ENCODE peak calls at places on chromosome 21, in seven cellular contexts. One of them, this sample, is unnamed.
A peak's percentile ranks its signal among the peaks of the same experiment; 100 is the strongest.

GRCh38 chr21:45299864-45300785 is 12.4 kb upstream of the POFUT2 start:
- DNase-seq in IMR-90: peak; percentile 81
- DNase-seq in H4: no peak
- DNase-seq in cardiac fibroblast: peak; percentile 74
- DNase-seq in CD4-positive, CD25-positive, alpha-beta regulatory T cell: no peak
- DNase-seq in pons: no peak
- DNase-seq in esophagus squamous epithelium: no peak
- DNase-seq in this sample: no peak

GRCh38 chr21:37153935-37154350 is 80.9 kb downstream of the TTC3 start:
- DNase-seq in esophagus squamous epithelium: no peak
- DNase-seq in cardiac fibroblast: peak; percentile 68
- DNase-seq in CD4-positive, CD25-positive, alpha-beta regulatory T cell: no peak
- DNase-seq in H4: no peak
- DNase-seq in IMR-90: peak; percentile 18
- DNase-seq in pons: peak; percentile 64
- DNase-seq in this sample: peak; percentile 40

GRCh38 chr21:30209571-30209970 is 6.3 kb downstream of the CLDN8 start:
- DNase-seq in CD4-positive, CD25-positive, alpha-beta regulatory T cell: no peak
- DNase-seq in cardiac fibroblast: peak; percentile 17
- DNase-seq in H4: no peak
- DNase-seq in esophagus squamous epithelium: no peak
- DNase-seq in pons: no peak
- DNase-seq in IMR-90: no peak
- DNase-seq in this sample: no peak

GRCh38 chr21:45132841-45133573 is 58.6 kb downstream of the ADARB1 start:
- DNase-seq in IMR-90: no peak
- DNase-seq in CD4-positive, CD25-positive, alpha-beta regulatory T cell: no peak
- DNase-seq in esophagus squamous epithelium: no peak
- DNase-seq in H4: no peak
- DNase-seq in pons: no peak
- DNase-seq in cardiac fibroblast: peak; percentile 25
- DNase-seq in this sample: no peak

GRCh38 chr21:46114963-46115362 is 17.1 kb downstream of the COL6A2 start:
- DNase-seq in IMR-90: no peak
- DNase-seq in H4: no peak
- DNase-seq in esophagus squamous epithelium: no peak
- DNase-seq in pons: no peak
- DNase-seq in CD4-positive, CD25-positive, alpha-beta regulatory T cell: no peak
- DNase-seq in cardiac fibroblast: no peak
- DNase-seq in this sample: no peak

GRCh38 chr21:33078907-33079582 is 9.1 kb downstream of the OLIG1 start:
- DNase-seq in esophagus squamous epithelium: no peak
- DNase-seq in CD4-positive, CD25-positive, alpha-beta regulatory T cell: peak; percentile 12
- DNase-seq in H4: peak; percentile 96
- DNase-seq in cardiac fibroblast: peak; percentile 16
- DNase-seq in IMR-90: peak; percentile 84
- DNase-seq in pons: peak; percentile 98
- DNase-seq in this sample: no peak

GRCh38 chr21:32021319-32022027 is 148.7 kb downstream of the HUNK start:
- DNase-seq in esophagus squamous epithelium: no peak
- DNase-seq in H4: no peak
- DNase-seq in pons: peak; percentile 8
- DNase-seq in cardiac fibroblast: peak; percentile 10
- DNase-seq in CD4-positive, CD25-positive, alpha-beta regulatory T cell: no peak
- DNase-seq in IMR-90: no peak
- DNase-seq in this sample: no peak

GRCh38 chr21:17612023-17612564 is 607 bp downstream of the BTG3 start:
- DNase-seq in CD4-positive, CD25-positive, alpha-beta regulatory T cell: peak; percentile 40
- DNase-seq in esophagus squamous epithelium: peak; percentile 2
- DNase-seq in pons: no peak
- DNase-seq in H4: peak; percentile 28
- DNase-seq in cardiac fibroblast: peak; percentile 57
- DNase-seq in IMR-90: peak; percentile 59
- DNase-seq in this sample: no peak

GRCh38 chr21:45376459-45377324 is 28.3 kb upstream of the COL18A1 start:
- DNase-seq in CD4-positive, CD25-positive, alpha-beta regulatory T cell: no peak
- DNase-seq in cardiac fibroblast: no peak
- DNase-seq in pons: no peak
- DNase-seq in IMR-90: no peak
- DNase-seq in esophagus squamous epithelium: no peak
- DNase-seq in H4: no peak
- DNase-seq in this sample: no peak

GRCh38 chr21:15820857-15821256 is 91.1 kb downstream of the USP25 start:
- DNase-seq in IMR-90: peak; percentile 47
- DNase-seq in H4: no peak
- DNase-seq in esophagus squamous epithelium: no peak
- DNase-seq in pons: no peak
- DNase-seq in cardiac fibroblast: no peak
- DNase-seq in CD4-positive, CD25-positive, alpha-beta regulatory T cell: no peak
- DNase-seq in this sample: no peak

GRCh38 chr21:46425566-46425965 is 33.1 kb upstream of the DIP2A start:
- DNase-seq in IMR-90: no peak
- DNase-seq in pons: no peak
- DNase-seq in H4: no peak
- DNase-seq in cardiac fibroblast: no peak
- DNase-seq in esophagus squamous epithelium: no peak
- DNase-seq in CD4-positive, CD25-positive, alpha-beta regulatory T cell: peak; percentile 74
- DNase-seq in this sample: no peak

GRCh38 chr21:46098303-46099141 is 610 bp downstream of the COL6A2 start:
- DNase-seq in esophagus squamous epithelium: no peak
- DNase-seq in IMR-90: no peak
- DNase-seq in cardiac fibroblast: peak; percentile 42
- DNase-seq in H4: no peak
- DNase-seq in CD4-positive, CD25-positive, alpha-beta regulatory T cell: no peak
- DNase-seq in pons: no peak
- DNase-seq in this sample: no peak